ENCODE peak calls at places on chromosome 13, in seven cellular contexts. R, L, F, O, T, B and Z are unnamed samples.

GRCh38 chr13:102651892-102652291 is 43.0 kb downstream of the METTL21C start:
- DNase-seq in R (peak; percentile 7), L (no peak), F (no peak), O (no peak), T (no peak), B (no peak), Z (no peak)

GRCh38 chr13:41130356-41130755 is 2.2 kb downstream of the KBTBD6 start:
- DNase-seq in R (no peak), L (no peak), F (no peak), O (no peak), T (no peak), B (no peak), Z (no peak)

GRCh38 chr13:33577037-33577436 is 240.9 kb upstream of the RFC3 start:
- DNase-seq in R (no peak), L (no peak), F (no peak), O (no peak), T (no peak), B (no peak), Z (no peak)

GRCh38 chr13:60931858-60932546 is 483.6 kb downstream of the PCDH20 start:
- DNase-seq in R (peak; percentile 17), L (no peak), F (no peak), O (peak; percentile 91), T (no peak), B (no peak), Z (no peak)

GRCh38 chr13:40031031-40031430 is 375.6 kb downstream of the COG6 start:
- DNase-seq in R (peak; percentile 52), L (no peak), F (no peak), O (peak; percentile 69), T (no peak), B (no peak), Z (no peak)

GRCh38 chr13:40992678-40993077 is 26.4 kb downstream of the ELF1 start:
- DNase-seq in R (no peak), L (no peak), F (no peak), O (peak; percentile 34), T (no peak), B (no peak), Z (no peak)

GRCh38 chr13:32585625-32586021 is 629 bp upstream of the PDS5B start:
- DNase-seq in R (no peak), L (no peak), F (no peak), O (peak; percentile 3), T (no peak), B (no peak), Z (peak; percentile 2)

GRCh38 chr13:35857769-35858168 is 273.4 kb downstream of the DCLK1 start:
- DNase-seq in R (peak; percentile 40), L (peak; percentile 33), F (no peak), O (no peak), T (no peak), B (no peak), Z (no peak)

GRCh38 chr13:60654405-60654804 is 257.4 kb downstream of the TDRD3 start:
- DNase-seq in R (peak; percentile 43), L (peak; percentile 52), F (no peak), O (peak; percentile 60), T (no peak), B (peak; percentile 68), Z (peak; percentile 8)

GRCh38 chr13:95643009-95643408 is 1.5 kb downstream of the DZIP1 start:
- DNase-seq in R (peak; percentile 9), L (no peak), F (no peak), O (no peak), T (no peak), B (no peak), Z (no peak)

GRCh38 chr13:49791214-49791752 is 1.2 kb downstream of the KPNA3 start:
- DNase-seq in R (peak; percentile 51), L (peak; percentile 42), F (no peak), O (peak; percentile 30), T (no peak), B (no peak), Z (no peak)

GRCh38 chr13:50453238-50453637 is 390.3 kb downstream of the DLEU7 start:
- DNase-seq in R (no peak), L (no peak), F (no peak), O (no peak), T (no peak), B (no peak), Z (no peak)

GRCh38 chr13:82717249-82717648 is 1165.0 kb downstream of the SLITRK1 start:
- DNase-seq in R (peak; percentile 63), L (no peak), F (no peak), O (peak; percentile 56), T (no peak), B (no peak), Z (no peak)

GRCh38 chr13:44312898-44313551 is 60.6 kb upstream of the SERP2 start:
- DNase-seq in R (peak; percentile 95), L (no peak), F (no peak), O (peak; percentile 91), T (no peak), B (no peak), Z (no peak)

GRCh38 chr13:24511824-24512207 is 762 bp downstream of the PARP4 start:
- DNase-seq in R (no peak), L (peak; percentile 42), F (no peak), O (no peak), T (no peak), B (no peak), Z (no peak)

GRCh38 chr13:61833228-61833627 is 417.6 kb upstream of the PCDH20 start:
- DNase-seq in R (no peak), L (no peak), F (no peak), O (peak; percentile 49), T (no peak), B (no peak), Z (no peak)

GRCh38 chr13:113802761-113803160 is 43.7 kb downstream of the TMEM255B start:
- DNase-seq in R (no peak), L (no peak), F (no peak), O (no peak), T (peak; percentile 29), B (no peak), Z (no peak)

GRCh38 chr13:113929628-113930615 is 44.0 kb downstream of the C13orf46 start:
- DNase-seq in R (no peak), L (peak; percentile 15), F (no peak), O (no peak), T (no peak), B (no peak), Z (no peak)

GRCh38 chr13:108325863-108326262 is 56.3 kb downstream of the TNFSF13B start:
- DNase-seq in R (no peak), L (no peak), F (no peak), O (no peak), T (no peak), B (no peak), Z (no peak)

GRCh38 chr13:89227356-89227755 is 1556.2 kb downstream of the SLITRK5 start:
- DNase-seq in R (peak; percentile 2), L (no peak), F (no peak), O (peak; percentile 73), T (no peak), B (no peak), Z (no peak)

GRCh38 chr13:31012285-31013024 is 80.0 kb downstream of the TEX26 start:
- DNase-seq in R (peak; percentile 44), L (peak; percentile 27), F (no peak), O (peak; percentile 19), T (no peak), B (no peak), Z (no peak)
- TF ChIP-seq CTCF in R (peak; percentile 56), L (no peak), F (no peak), O (peak; percentile 56), T (no peak), B (no peak), Z (peak; percentile 51)

DNA sequence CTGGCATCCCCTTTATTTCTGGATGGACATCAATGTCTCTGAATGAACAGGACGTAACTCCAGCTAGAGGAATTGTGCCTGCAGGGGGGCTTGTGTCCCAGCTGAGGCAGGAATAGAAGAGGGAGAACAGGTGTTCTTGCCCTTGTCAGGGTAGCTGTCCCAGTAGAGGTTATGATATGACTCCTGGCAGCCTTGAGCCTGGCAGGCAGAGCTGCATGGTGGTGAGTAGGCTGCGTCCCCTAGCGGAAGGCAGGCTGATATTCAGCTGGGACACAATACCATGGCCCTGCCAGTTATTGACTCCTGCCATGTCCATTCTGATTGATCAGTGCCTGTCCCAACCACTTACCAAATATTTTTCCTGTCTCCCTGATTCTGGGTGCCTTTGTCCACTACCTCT is 197.2 kb downstream of the RAP2A start:
- DNase-seq in R (no peak), L (no peak), F (no peak), O (peak; percentile 15), T (no peak), B (no peak), Z (no peak)
- TF ChIP-seq CTCF in R (no peak), L (no peak), F (no peak), O (peak; percentile 44), T (no peak), B (no peak), Z (no peak)

DNA sequence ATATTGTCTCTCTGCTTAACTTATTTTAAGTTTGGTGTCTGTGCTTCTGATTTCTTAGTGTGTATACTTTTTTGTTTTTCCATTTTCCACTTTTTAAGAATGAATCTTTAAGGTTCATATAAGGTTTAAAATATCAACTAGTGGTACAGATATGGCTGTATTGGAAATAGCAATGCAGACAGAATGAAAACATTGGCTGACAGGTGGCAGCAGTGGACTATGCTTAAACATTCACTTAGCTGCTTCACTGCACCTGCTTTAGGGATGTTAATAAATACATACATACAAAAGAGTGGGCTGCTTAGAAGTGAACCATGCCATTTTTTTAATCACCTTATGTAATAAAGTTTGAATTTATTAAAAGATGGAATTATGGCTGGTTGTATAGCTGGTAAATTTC is 27.3 kb downstream of the TM9SF2 start:
- DNase-seq in R (no peak), L (no peak), F (no peak), O (peak; percentile 25), T (no peak), B (no peak), Z (no peak)
- TF ChIP-seq CTCF in R (peak; percentile 7), L (no peak), F (no peak), O (peak; percentile 38), T (no peak), B (peak; percentile 18), Z (peak; percentile 46)

DNA sequence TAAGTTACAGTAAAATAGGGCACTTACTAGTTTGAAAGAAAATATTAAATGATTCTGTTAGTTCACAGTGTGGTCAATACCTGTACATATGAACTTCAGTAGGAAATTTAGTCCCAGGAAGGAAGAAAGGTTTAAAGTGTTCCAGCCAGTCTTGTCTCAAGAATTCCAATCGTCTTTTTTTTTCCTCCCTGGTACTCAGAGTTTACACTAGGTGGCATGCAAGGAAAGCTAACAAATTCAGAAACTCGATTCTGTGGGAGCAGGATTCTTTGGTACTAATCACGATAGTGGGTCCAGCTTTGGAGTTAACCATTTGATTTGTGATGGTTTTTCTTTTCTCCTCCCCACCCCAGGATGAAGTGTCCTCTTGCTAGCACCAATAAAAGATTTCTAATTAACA is 43.6 kb downstream of the POLR1D start:
- DNase-seq in R (no peak), L (no peak), F (no peak), O (peak; percentile 35), T (no peak), B (no peak), Z (no peak)
- TF ChIP-seq CTCF in R (no peak), L (no peak), F (no peak), O (peak; percentile 59), T (no peak), B (no peak), Z (peak; percentile 43)

DNA sequence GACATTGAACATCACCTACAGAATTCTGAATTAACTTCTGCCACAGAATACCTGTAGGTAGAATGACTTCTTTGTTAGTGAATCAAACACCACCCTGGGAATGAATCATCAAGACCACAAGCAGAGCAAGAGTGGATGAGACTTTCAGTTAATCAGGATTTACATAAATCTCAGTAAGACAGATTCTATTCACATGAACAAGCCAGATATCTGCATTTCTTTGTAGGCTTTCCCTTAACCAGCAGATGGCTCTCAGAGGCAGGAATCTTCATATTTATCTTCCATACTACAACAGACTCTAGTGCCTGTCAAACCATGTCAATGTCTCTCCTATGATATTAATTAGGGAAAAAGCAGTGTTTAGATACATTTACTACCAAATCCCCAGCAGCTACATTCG is 412.1 kb downstream of the KLF12 start:
- DNase-seq in R (peak; percentile 61), L (no peak), F (no peak), O (peak; percentile 82), T (no peak), B (no peak), Z (no peak)
- TF ChIP-seq CTCF in R (peak; percentile 52), L (no peak), F (no peak), O (peak; percentile 61), T (no peak), B (no peak), Z (peak; percentile 57)